ENCODE peak calls at places on chromosomes 3 and 15, in five cellular contexts. R is stimulated activated CD4-positive, alpha-beta T cell treated with anti-CD3 and anti-CD28 coated beads, Interleukin-12 subunit alpha, Interleukin-12 subunit beta, amount 100 ng/mL, for 48 hours; P is heart left ventricle; L is activated T-helper 1 cell treated with anti-CD3 and anti-CD28 coated beads, Interleukin-12 subunit alpha, Interleukin-12 subunit beta, Interleukin-2, Interleukin-4 antibody, amounts not matched to agents 30 ng/mL and 10 ng/mL and 1 ng/mL, durations not matched to agents 14 hours and 24 hours and 36 hours; J is ovary. A is an unnamed sample.

GRCh38 chr3:52299815-52300611 is 12.4 kb downstream of the GLYCTK start:
- DNase-seq in R (no peak), P (peak; percentile 73), L (no peak), J (peak; percentile 77), A (no peak)

GRCh38 chr3:156547637-156548036 is 7.3 kb downstream of the SSR3 start:
- DNase-seq in R (no peak), P (peak; percentile 45), L (no peak), J (no peak), A (no peak)

GRCh38 chr3:183122257-183122932 is 23.1 kb upstream of the MCCC1 start:
- DNase-seq in R (no peak), P (no peak), L (no peak), J (no peak), A (no peak)

GRCh38 chr15:65869954-65870871 is 922 bp downstream of the RAB11A start:
- DNase-seq in R (no peak), P (peak; percentile 66), L (peak; percentile 16), J (peak; percentile 34), A (peak; percentile 19)

GRCh38 chr15:23467110-23467600 is 20.1 kb upstream of the GOLGA6L2 start:
- DNase-seq in R (no peak), P (no peak), L (no peak), J (no peak), A (no peak)

GRCh38 chr3:160446522-160447056 is 3.0 kb downstream of the TRIM59 start:
- DNase-seq in R (no peak), P (no peak), L (no peak), J (no peak), A (no peak)

GRCh38 chr3:3798641-3799113 is 554 bp upstream of the LRRN1 start:
- DNase-seq in R (peak; percentile 2), P (no peak), L (no peak), J (peak; percentile 42), A (peak; percentile 58)

GRCh38 chr15:76393614-76394013 is 57.0 kb downstream of the ISL2 start:
- DNase-seq in R (no peak), P (no peak), L (no peak), J (no peak), A (no peak)

GRCh38 chr15:42329161-42329560 is 30.1 kb upstream of the CAPN3 start:
- DNase-seq in R (no peak), P (no peak), L (no peak), J (no peak), A (no peak)

GRCh38 chr3:43166406-43166805 is 60.5 kb upstream of the POMGNT2 start:
- DNase-seq in R (no peak), P (no peak), L (no peak), J (no peak), A (no peak)

GRCh38 chr15:62756326-62756994 is 286.1 kb upstream of the TPM1 start:
- DNase-seq in R (no peak), P (no peak), L (no peak), J (no peak), A (no peak)

GRCh38 chr15:68190048-68190447 is 15.1 kb downstream of the CALML4 start:
- DNase-seq in R (no peak), P (no peak), L (no peak), J (no peak), A (no peak)

GRCh38 chr3:46146021-46146420 is 62.1 kb downstream of the CCR1 start:
- DNase-seq in R (no peak), P (no peak), L (no peak), J (no peak), A (no peak)